ENCODE peak calls at places on chromosome 1, in nine cellular contexts. W, D, M, Y, P, R, B, J and O are unnamed samples.

GRCh38 chr1:222821239-222821638 is 6.4 kb downstream of the DISP1 start:
- DNase-seq in W (no peak), D (no peak), M (no peak), Y (no peak), P (no peak), R (no peak), B (no peak), J (no peak), O (no peak)

GRCh38 chr1:160813215-160813614 is 17.2 kb downstream of the LY9 start:
- DNase-seq in W (peak; percentile 72), D (no peak), M (no peak), Y (no peak), P (no peak), R (peak; percentile 80), B (no peak), J (no peak), O (no peak)

GRCh38 chr1:201019321-201019977 is 4.1 kb downstream of the KIF21B start:
- DNase-seq in W (peak; percentile 98), D (peak; percentile 30), M (peak; percentile 89), Y (no peak), P (peak; percentile 83), R (peak; percentile 90), B (no peak), J (peak; percentile 31), O (peak; percentile 91)

GRCh38 chr1:62175568-62176179 is 19.0 kb upstream of the L1TD1 start:
- DNase-seq in W (peak; percentile 72), D (peak; percentile 40), M (peak; percentile 13), Y (peak; percentile 22), P (peak; percentile 6), R (peak; percentile 60), B (peak; percentile 70), J (peak; percentile 73), O (no peak)

GRCh38 chr1:88612783-88613182 is 71.3 kb upstream of the PKN2 start:
- DNase-seq in W (peak; percentile 82), D (no peak), M (no peak), Y (no peak), P (no peak), R (peak; percentile 73), B (no peak), J (no peak), O (no peak)

GRCh38 chr1:216193839-216194443 is 229.3 kb downstream of the USH2A start:
- DNase-seq in W (peak; percentile 40), D (no peak), M (no peak), Y (no peak), P (no peak), R (no peak), B (no peak), J (no peak), O (no peak)

GRCh38 chr1:23423415-23424170 is 955 bp downstream of the TCEA3 start:
- DNase-seq in W (no peak), D (peak; percentile 78), M (no peak), Y (peak; percentile 73), P (peak; percentile 34), R (no peak), B (peak; percentile 41), J (no peak), O (no peak)

GRCh38 chr1:203121186-203122015 is 6.1 kb upstream of the ADORA1 start:
- DNase-seq in W (no peak), D (no peak), M (no peak), Y (no peak), P (no peak), R (no peak), B (no peak), J (no peak), O (no peak)

GRCh38 chr1:165823552-165824268 is 3.7 kb upstream of the UCK2 start:
- DNase-seq in W (no peak), D (no peak), M (no peak), Y (no peak), P (no peak), R (no peak), B (no peak), J (no peak), O (no peak)

GRCh38 chr1:38680801-38681510 is 178.6 kb downstream of the RRAGC start:
- DNase-seq in W (peak; percentile 35), D (peak; percentile 19), M (no peak), Y (no peak), P (no peak), R (no peak), B (peak; percentile 57), J (peak; percentile 51), O (no peak)

GRCh38 chr1:227234998-227235405 is 83.3 kb downstream of the CDC42BPA start:
- DNase-seq in W (peak; percentile 84), D (peak; percentile 18), M (no peak), Y (no peak), P (no peak), R (peak; percentile 42), B (peak; percentile 38), J (peak; percentile 56), O (no peak)

GRCh38 chr1:109152196-109152595 is 38.3 kb downstream of the ELAPOR1 start:
- DNase-seq in W (no peak), D (no peak), M (no peak), Y (no peak), P (no peak), R (no peak), B (no peak), J (no peak), O (no peak)

GRCh38 chr1:208326033-208326432 is 81.8 kb upstream of the PLXNA2 start:
- DNase-seq in W (peak; percentile 74), D (no peak), M (no peak), Y (no peak), P (no peak), R (no peak), B (no peak), J (no peak), O (no peak)

GRCh38 chr1:61322769-61323168 is 240.4 kb downstream of the NFIA start:
- DNase-seq in W (peak; percentile 37), D (no peak), M (no peak), Y (no peak), P (no peak), R (no peak), B (no peak), J (no peak), O (no peak)

GRCh38 chr1:88029142-88029541 is 654.9 kb upstream of the PKN2 start:
- DNase-seq in W (no peak), D (no peak), M (no peak), Y (no peak), P (no peak), R (peak; percentile 35), B (peak; percentile 30), J (no peak), O (no peak)

GRCh38 chr1:117655220-117655577 is 49.4 kb downstream of the TENT5C start:
- DNase-seq in W (peak; percentile 73), D (peak; percentile 48), M (no peak), Y (no peak), P (no peak), R (no peak), B (no peak), J (no peak), O (no peak)

GRCh38 chr1:158145173-158145719 is 35.4 kb upstream of the CD1D start:
- DNase-seq in W (peak; percentile 98), D (peak; percentile 91), M (no peak), Y (peak; percentile 55), P (no peak), R (no peak), B (no peak), J (peak; percentile 71), O (no peak)

GRCh38 chr1:248714248-248714647 is 11.7 kb upstream of the OR14I1 start:
- DNase-seq in W (peak; percentile 20), D (no peak), M (no peak), Y (no peak), P (no peak), R (no peak), B (peak; percentile 32), J (no peak), O (no peak)

GRCh38 chr1:21334214-21335087 is 44.2 kb upstream of the ECE1 start:
- DNase-seq in W (peak; percentile 88), D (peak; percentile 83), M (peak; percentile 82), Y (peak; percentile 83), P (peak; percentile 67), R (peak; percentile 45), B (peak; percentile 78), J (peak; percentile 94), O (peak; percentile 77)

GRCh38 chr1:2192031-2192995 is 2.3 kb downstream of the FAAP20 start:
- DNase-seq in W (no peak), D (peak; percentile 66), M (no peak), Y (peak; percentile 63), P (no peak), R (no peak), B (no peak), J (peak; percentile 77), O (no peak)

GRCh38 chr1:21069549-21069948 is 107.1 kb downstream of the EIF4G3 start:
- DNase-seq in W (no peak), D (no peak), M (no peak), Y (no peak), P (no peak), R (no peak), B (no peak), J (no peak), O (no peak)